ENCODE peak calls at places on chromosome 4, in four cellular contexts. L, S, F and N are unnamed samples.

GRCh38 chr4:68373513-68373912 is 23.6 kb upstream of the YTHDC1 start:
- DNase-seq in L (no peak), S (peak; percentile 55), F (peak; percentile 77), N (peak; percentile 26)

GRCh38 chr4:113636438-113636818 is 125.1 kb downstream of the CAMK2D start:
- DNase-seq in L (no peak), S (no peak), F (no peak), N (no peak)

GRCh38 chr4:31053451-31053850 is 333.3 kb downstream of the PCDH7 start:
- DNase-seq in L (no peak), S (no peak), F (no peak), N (no peak)

GRCh38 chr4:139509727-139510410 is 46.1 kb downstream of the SETD7 start:
- DNase-seq in L (no peak), S (no peak), F (no peak), N (no peak)

GRCh38 chr4:18366762-18367358 is 345.3 kb upstream of the LCORL start:
- DNase-seq in L (peak; percentile 11), S (no peak), F (no peak), N (peak; percentile 76)

GRCh38 chr4:147933316-147933715 is 201.4 kb downstream of the ARHGAP10 start:
- DNase-seq in L (no peak), S (no peak), F (no peak), N (no peak)

GRCh38 chr4:74522251-74522991 is 77.5 kb downstream of the AREG start:
- DNase-seq in L (peak; percentile 50), S (no peak), F (no peak), N (no peak)

GRCh38 chr4:125316781-125317525 is 2.2 kb downstream of the FAT4 start:
- DNase-seq in L (peak; percentile 64), S (peak; percentile 30), F (no peak), N (no peak)

GRCh38 chr4:76634239-76634638 is 199.2 kb downstream of the SHROOM3 start:
- DNase-seq in L (peak; percentile 88), S (no peak), F (no peak), N (peak; percentile 88)

GRCh38 chr4:73922766-73923630 is 53.8 kb downstream of the CXCL1 start:
- DNase-seq in L (peak; percentile 54), S (no peak), F (no peak), N (no peak)

GRCh38 chr4:13627185-13627605 is 330 bp downstream of the BOD1L1 start:
- DNase-seq in L (peak; percentile 42), S (peak; percentile 6), F (no peak), N (peak; percentile 57)

GRCh38 chr4:149727663-149728062 is 88.0 kb downstream of the IQCM start:
- DNase-seq in L (no peak), S (no peak), F (no peak), N (no peak)

GRCh38 chr4:122218762-122219161 is 66.6 kb downstream of the BLTP1 start:
- DNase-seq in L (peak; percentile 22), S (no peak), F (no peak), N (no peak)

GRCh38 chr4:36549992-36550391 is 268.6 kb downstream of the DTHD1 start:
- DNase-seq in L (no peak), S (no peak), F (no peak), N (no peak)

GRCh38 chr4:145829629-145830395 is 108.8 kb downstream of the ZNF827 start:
- DNase-seq in L (no peak), S (no peak), F (no peak), N (no peak)

GRCh38 chr4:37989398-37990260 is 29.4 kb downstream of the PTTG2 start:
- DNase-seq in L (no peak), S (no peak), F (no peak), N (no peak)
- H2BK12ac ChIP-seq in L (no peak overlapping the region), S (no peak overlapping the region), F (peak overlapping the region; percentile 45), N (peak overlapping the region; percentile 78)

DNA sequence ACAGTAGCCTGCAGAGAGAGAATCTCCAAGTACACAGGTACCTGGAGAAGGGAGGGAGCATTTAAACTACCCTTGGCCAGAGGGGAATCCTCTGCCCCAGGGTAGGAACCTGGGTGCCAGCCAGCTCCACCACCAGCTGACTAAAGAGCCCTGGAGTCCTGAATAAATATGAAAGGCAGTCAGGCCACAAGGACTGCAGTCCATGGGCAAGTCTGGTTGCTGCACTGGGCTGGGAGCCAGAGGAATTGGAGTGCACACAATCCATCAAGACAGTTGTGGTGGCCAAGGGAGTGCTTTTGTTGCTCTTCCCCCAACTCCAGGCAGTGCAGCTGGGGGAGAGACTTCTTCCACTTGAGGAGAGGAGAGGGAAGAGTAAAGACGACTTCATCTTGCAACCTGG is 172.5 kb downstream of the HNRNPD start:
- DNase-seq in L (no peak), S (no peak), F (no peak), N (no peak)
- H4K91ac ChIP-seq in L (no peak overlapping the region), S (no peak overlapping the region), F (no peak overlapping the region), N (no peak overlapping the region)

GRCh38 chr4:39045791-39046221 is 13.6 kb upstream of the TMEM156 start:
- DNase-seq in L (peak; percentile 60), S (no peak), F (no peak), N (peak; percentile 55)
- H3K4me3 ChIP-seq in L (no peak overlapping the region), S (peak overlapping the region; percentile 97), F (peak overlapping the region; percentile 63), N (no peak overlapping the region)

GRCh38 chr4:138451264-138451663 is 209.1 kb upstream of the SLC7A11 start:
- DNase-seq in L (no peak), S (no peak), F (no peak), N (no peak)
- H2BK12ac ChIP-seq in L (no peak overlapping the region), S (no peak overlapping the region), F (no peak overlapping the region), N (no peak overlapping the region)

DNA sequence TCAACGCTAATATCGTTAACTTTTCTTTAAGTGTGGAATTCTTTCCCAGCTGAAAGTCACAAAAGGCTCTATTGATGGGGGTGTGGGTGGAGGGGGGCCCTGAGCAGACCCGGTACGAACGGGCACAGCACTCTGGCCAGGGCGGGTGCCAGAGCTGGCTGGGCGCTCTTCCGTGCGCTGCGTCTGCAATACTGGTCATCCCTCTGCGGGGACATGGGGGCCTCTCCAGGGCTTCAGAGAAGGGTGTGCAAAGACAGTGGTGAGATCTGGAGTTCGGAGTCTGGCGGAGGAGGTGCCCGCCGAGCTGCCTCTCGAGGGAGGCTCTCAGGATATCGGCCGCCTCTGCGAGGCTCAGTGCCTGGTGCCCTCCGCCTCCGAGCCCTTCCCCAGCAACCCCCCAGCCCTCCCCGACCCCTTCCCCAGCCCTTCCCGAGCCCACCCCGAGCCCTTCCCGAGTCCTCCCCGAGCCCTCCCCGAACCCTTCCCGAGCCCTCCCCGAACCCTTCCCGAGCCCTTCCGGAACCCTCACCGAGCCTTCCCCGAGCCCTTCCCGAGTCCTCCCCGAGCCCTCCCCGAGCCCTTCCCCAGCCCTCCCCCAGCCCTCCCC is 34.3 kb downstream of the FGFRL1 start:
- DNase-seq in L (no peak), S (no peak), F (no peak), N (no peak)
- H4K91ac ChIP-seq in L (peak overlapping the region; percentile 100), S (no peak overlapping the region), F (peak overlapping the region; percentile 55), N (no peak overlapping the region)

DNA sequence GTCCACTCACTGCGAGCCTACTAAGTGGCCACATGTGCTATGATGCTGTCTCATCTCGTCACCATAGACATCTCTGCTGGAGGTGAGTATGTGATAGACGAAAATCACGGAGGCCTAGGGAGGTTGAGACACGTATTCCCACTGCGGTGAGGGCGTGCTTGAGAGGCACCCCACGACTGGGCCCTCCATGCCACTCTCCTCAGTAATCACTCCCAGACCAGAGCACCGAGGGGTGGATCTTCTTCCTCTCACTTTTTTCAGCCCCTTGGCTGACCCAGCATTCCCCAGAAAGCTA is 29.0 kb downstream of the AFAP1 start:
- DNase-seq in L (no peak), S (no peak), F (no peak), N (no peak)
- H3K4me3 ChIP-seq in L (no peak overlapping the region), S (no peak overlapping the region), F (peak overlapping the region; percentile 6), N (no peak overlapping the region)

GRCh38 chr4:184404047-184404446 is 70.3 kb downstream of the IRF2 start:
- DNase-seq in L (no peak), S (no peak), F (no peak), N (no peak)

GRCh38 chr4:184401397-184402171 is 72.8 kb downstream of the IRF2 start:
- DNase-seq in L (no peak), S (peak; percentile 79), F (no peak), N (no peak)

GRCh38 chr4:184403384-184403781 is 71.0 kb downstream of the IRF2 start:
- DNase-seq in L (no peak), S (no peak), F (no peak), N (no peak)

GRCh38 chr4:184402239-184402638 is 72.1 kb downstream of the IRF2 start:
- DNase-seq in L (no peak), S (peak; percentile 33), F (no peak), N (no peak)

GRCh38 chr4:184402740-184403383 is 71.5 kb downstream of the IRF2 start:
- DNase-seq in L (no peak), S (no peak), F (no peak), N (no peak)
- H2BK12ac ChIP-seq in L (no peak overlapping the region), S (no peak overlapping the region), F (peak overlapping the region; percentile 77), N (no peak overlapping the region)

DNA sequence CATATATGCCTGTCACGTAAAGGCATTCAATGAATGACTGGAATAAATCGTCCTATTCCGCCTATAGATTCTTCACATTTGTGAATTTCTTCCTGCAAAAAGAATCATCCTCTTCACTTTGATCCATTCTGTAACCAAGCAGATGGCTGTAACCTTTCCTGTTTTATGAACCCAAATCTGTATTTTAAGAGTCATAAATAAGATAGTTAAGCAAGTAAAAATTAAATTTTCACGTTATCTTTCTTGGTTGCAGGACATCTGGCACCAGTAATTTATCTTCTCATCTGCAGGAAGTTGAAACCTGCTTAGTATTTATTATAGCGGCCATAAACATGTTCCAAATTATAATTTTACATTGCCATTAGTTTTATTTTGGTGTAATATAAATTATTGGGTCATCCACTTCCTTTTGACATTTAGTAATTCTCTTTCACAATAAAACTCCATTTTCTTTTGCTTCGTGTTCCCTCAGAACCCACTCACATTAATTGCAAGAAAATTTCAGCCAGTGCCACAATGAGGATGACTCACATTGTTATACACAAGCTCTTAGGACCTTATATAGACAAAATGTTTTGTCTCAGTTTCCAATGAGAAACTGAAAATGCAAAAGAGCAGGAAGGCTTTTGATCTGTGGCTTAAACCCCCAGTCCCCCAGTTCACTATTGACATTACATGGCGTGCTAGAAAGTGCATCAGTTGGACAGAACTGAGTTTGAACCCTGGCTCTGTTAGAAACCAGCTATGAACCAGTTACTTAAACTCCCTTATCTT is 51.1 kb downstream of the TMEM156 start:
- DNase-seq in L (peak; percentile 87), S (no peak), F (no peak), N (no peak)
- H4K91ac ChIP-seq in L (no peak overlapping the region), S (no peak overlapping the region), F (no peak overlapping the region), N (no peak overlapping the region)

GRCh38 chr4:11428701-11429571 is at the start of gene HS3ST1:
- DNase-seq in L (peak; percentile 51), S (peak; percentile 64), F (peak; percentile 68), N (peak; percentile 84)
- H3K4me3 ChIP-seq in L (peak within 1 kb of the TSS; percentile 60), S (peak within 1 kb of the TSS; percentile 79), F (peak within 1 kb of the TSS; percentile 76), N (peak within 1 kb of the TSS; percentile 75)

DNA sequence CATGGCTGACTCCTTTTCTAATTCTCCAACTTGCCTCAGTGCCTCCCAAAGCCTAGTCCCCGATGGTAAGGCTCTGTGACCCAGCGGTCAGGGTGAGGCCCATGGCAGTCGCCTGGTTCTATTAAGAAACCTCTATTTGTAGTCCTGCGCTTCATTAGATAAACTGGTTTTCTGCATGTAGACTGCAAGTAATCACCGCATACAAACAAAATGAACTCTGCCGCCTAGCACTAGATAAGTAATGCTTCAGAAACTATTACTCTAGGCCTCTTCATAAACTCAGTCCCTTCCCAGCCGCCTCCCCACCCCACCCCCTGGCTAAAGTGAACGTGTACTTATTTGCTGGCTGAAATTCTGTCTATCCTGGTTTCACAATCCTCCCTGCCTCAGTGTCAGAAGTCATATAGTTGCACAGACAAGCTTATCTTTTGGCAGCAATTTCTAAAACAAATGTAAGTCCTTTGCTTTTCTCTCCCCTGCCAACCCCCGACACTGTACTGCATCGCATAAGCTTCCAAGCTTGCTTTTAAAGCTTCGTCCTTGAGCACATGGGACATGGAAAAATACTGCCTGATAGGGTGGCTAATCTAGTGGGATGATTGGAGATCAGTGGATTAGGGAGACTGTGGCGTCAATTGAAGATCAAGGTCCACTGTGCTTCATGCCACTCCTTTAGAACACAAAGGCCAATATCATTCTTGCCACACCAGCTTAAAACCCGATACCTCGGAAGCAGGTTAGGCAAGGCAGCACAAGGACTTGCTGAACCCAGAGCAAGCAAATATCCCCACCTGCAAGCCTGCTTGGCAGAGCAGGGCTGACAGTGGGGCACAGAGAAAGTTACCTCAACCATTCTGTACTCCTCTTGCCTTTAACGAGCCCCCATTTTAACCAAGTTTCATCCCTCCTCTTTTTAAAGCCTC is 125.8 kb downstream of the IRF2 start:
- DNase-seq in L (peak; percentile 82), S (no peak), F (no peak), N (no peak)
- H2BK12ac ChIP-seq in L (peak overlapping the region; percentile 95), S (no peak overlapping the region), F (peak overlapping the region; percentile 86), N (no peak overlapping the region)